ENCODE peak calls at places on chromosomes 4 and X, in nine cellular contexts. S is nephron progenitor cell; Y is T follicular helper cell; V is T-helper 2 cell; Q is ascending aorta; M is cardiac muscle cell; L is COR-L47; T is activated CD4-positive, CD25-positive, alpha-beta regulatory T cell treated with anti-CD3 and anti-CD28 coated beads, Interleukin-2, amount 50 U/mL, for 72 hours; O is left ventricle myocardium inferior. F is an unnamed sample.

GRCh38 chr4:116058129-116058528 is 944.7 kb upstream of the NDST4 start:
- DNase-seq in S (no peak), Y (no peak), V (no peak), Q (no peak), M (no peak), L (no peak), T (no peak), O (no peak), F (no peak)

GRCh38 chr4:139922625-139923024 is 231.4 kb downstream of the MAML3 start:
- DNase-seq in S (no peak), Y (no peak), V (no peak), Q (no peak), M (no peak), L (peak), T (no peak), O (no peak), F (no peak)

GRCh38 chrX:373641-374471 is 12.9 kb downstream of the PPP2R3B start:
- DNase-seq in S (peak), Y (no peak), V (peak), Q (no peak), M (peak), L (no peak), T (no peak), O (peak), F (no peak)

GRCh38 chr4:81049310-81049709 is 18.8 kb downstream of the BMP3 start:
- DNase-seq in S (no peak), Y (no peak), V (no peak), Q (no peak), M (peak), L (no peak), T (no peak), O (no peak), F (no peak)

GRCh38 chr4:6916587-6917444 is 7.2 kb downstream of the TBC1D14 start:
- DNase-seq in S (no peak), Y (peak), V (peak), Q (peak), M (no peak), L (no peak), T (peak), O (no peak), F (peak)

GRCh38 chr4:73485085-73485484 is 3.5 kb downstream of the AFM start:
- DNase-seq in S (no peak), Y (no peak), V (no peak), Q (no peak), M (no peak), L (no peak), T (no peak), O (no peak), F (no peak)

GRCh38 chr4:81698536-81698935 is 226.8 kb upstream of the RASGEF1B start:
- DNase-seq in S (peak), Y (no peak), V (no peak), Q (no peak), M (peak), L (no peak), T (no peak), O (no peak), F (no peak)

GRCh38 chrX:117483950-117484349 is 632.7 kb downstream of the KLHL13 start:
- DNase-seq in S (no peak), Y (no peak), V (no peak), Q (no peak), M (no peak), L (no peak), T (no peak), O (no peak), F (no peak)

GRCh38 chrX:41481264-41482109 is 34.3 kb downstream of the NYX start:
- DNase-seq in S (no peak), Y (no peak), V (peak), Q (no peak), M (no peak), L (no peak), T (no peak), O (no peak), F (no peak)

GRCh38 chrX:119427024-119427794 is 28.1 kb downstream of the SLC25A43 start:
- DNase-seq in S (no peak), Y (no peak), V (peak), Q (no peak), M (no peak), L (no peak), T (no peak), O (peak), F (no peak)

GRCh38 chr4:15002659-15003440 is 569 bp downstream of the CPEB2 start:
- DNase-seq in S (peak), Y (peak), V (peak), Q (peak), M (peak), L (peak), T (peak), O (peak), F (peak)

GRCh38 chrX:118585296-118585695 is 89.7 kb downstream of the DOCK11 start:
- DNase-seq in S (no peak), Y (no peak), V (no peak), Q (no peak), M (no peak), L (no peak), T (no peak), O (no peak), F (no peak)

GRCh38 chrX:48910926-48911406 is 480 bp downstream of the SLC35A2 start:
- DNase-seq in S (no peak), Y (no peak), V (no peak), Q (no peak), M (peak), L (no peak), T (no peak), O (no peak), F (no peak)

GRCh38 chr4:103306870-103307345 is 108.8 kb upstream of the CENPE start:
- DNase-seq in S (peak), Y (no peak), V (no peak), Q (no peak), M (peak), L (no peak), T (no peak), O (no peak), F (no peak)

GRCh38 chrX:134202561-134202960 is 34.4 kb upstream of the CCDC160 start:
- DNase-seq in S (no peak), Y (no peak), V (no peak), Q (no peak), M (peak), L (no peak), T (no peak), O (no peak), F (no peak)

GRCh38 chr4:176981551-176981950 is 188.8 kb upstream of the VEGFC start:
- DNase-seq in S (no peak), Y (no peak), V (no peak), Q (no peak), M (no peak), L (no peak), T (no peak), O (no peak), F (no peak)

GRCh38 chr4:38530486-38530885 is 133.5 kb upstream of the KLF3 start:
- DNase-seq in S (no peak), Y (no peak), V (no peak), Q (no peak), M (no peak), L (no peak), T (no peak), O (no peak), F (no peak)

GRCh38 chr4:139050436-139050835 is 34.9 kb downstream of the NOCT start:
- DNase-seq in S (no peak), Y (no peak), V (no peak), Q (no peak), M (no peak), L (no peak), T (no peak), O (no peak), F (no peak)

GRCh38 chrX:10906861-10907260 is 204.3 kb upstream of the HCCS start:
- DNase-seq in S (no peak), Y (no peak), V (no peak), Q (no peak), M (no peak), L (no peak), T (no peak), O (no peak), F (no peak)

GRCh38 chr4:158056689-158057245 is 116.1 kb downstream of the GASK1B start:
- DNase-seq in S (no peak), Y (no peak), V (no peak), Q (no peak), M (peak), L (no peak), T (no peak), O (no peak), F (no peak)

GRCh38 chrX:39802354-39802753 is 295.4 kb downstream of the BCOR start:
- DNase-seq in S (no peak), Y (no peak), V (no peak), Q (no peak), M (no peak), L (no peak), T (no peak), O (no peak), F (no peak)

GRCh38 chrX:22220941-22221340 is 51.8 kb upstream of the CBLL2 start:
- DNase-seq in S (no peak), Y (no peak), V (no peak), Q (no peak), M (no peak), L (no peak), T (no peak), O (no peak), F (no peak)

GRCh38 chr4:75637827-75638226 is 7.5 kb upstream of the CDKL2 start:
- DNase-seq in S (no peak), Y (no peak), V (no peak), Q (no peak), M (no peak), L (no peak), T (no peak), O (no peak), F (no peak)

GRCh38 chrX:149004936-149005335 is 500.2 kb downstream of the IDS start:
- DNase-seq in S (no peak), Y (no peak), V (no peak), Q (no peak), M (no peak), L (no peak), T (no peak), O (no peak), F (no peak)

GRCh38 chr4:54063224-54063623 is 1.2 kb downstream of the CHIC2 start:
- DNase-seq in S (no peak), Y (no peak), V (peak), Q (no peak), M (no peak), L (no peak), T (no peak), O (no peak), F (no peak)

GRCh38 chrX:137926090-137926489 is 360.2 kb downstream of the ZIC3 start:
- DNase-seq in S (peak), Y (no peak), V (peak), Q (no peak), M (peak), L (peak), T (no peak), O (no peak), F (no peak)

GRCh38 chrX:21586001-21586400 is 72.1 kb downstream of the KLHL34 start:
- DNase-seq in S (no peak), Y (no peak), V (no peak), Q (no peak), M (no peak), L (no peak), T (no peak), O (no peak), F (no peak)

GRCh38 chr4:56742080-56742871 is 61.2 kb upstream of the HOPX start:
- DNase-seq in S (no peak), Y (no peak), V (no peak), Q (no peak), M (no peak), L (no peak), T (no peak), O (no peak), F (no peak)

GRCh38 chr4:76984127-76984526 is 34.6 kb downstream of the SEPTIN11 start:
- DNase-seq in S (no peak), Y (no peak), V (peak), Q (no peak), M (no peak), L (no peak), T (no peak), O (no peak), F (no peak)

GRCh38 chr4:113837397-113837796 is 75.9 kb upstream of the CAMK2D start:
- DNase-seq in S (no peak), Y (no peak), V (peak), Q (no peak), M (no peak), L (no peak), T (no peak), O (no peak), F (no peak)